ENCODE peak calls at places on chromosome X, in four cellular contexts. X is tibial nerve; K is effector memory CD8-positive, alpha-beta T cell; V is left ventricle myocardium superior. I is an unnamed sample.

GRCh38 chrX:101407748-101408529 is at the start of the genes GLA and HNRNPH2:
- DNase-seq in X (peak), K (peak), V (peak), I (peak)

GRCh38 chrX:151970661-151971060 is 3.8 kb downstream of the GABRE start:
- DNase-seq in X (peak), K (no peak), V (peak), I (peak)

GRCh38 chrX:7062276-7062675 is 85.2 kb upstream of the STS start:
- DNase-seq in X (no peak), K (no peak), V (no peak), I (no peak)

GRCh38 chrX:112211459-112211858 is 128.9 kb upstream of the TRPC5 start:
- DNase-seq in X (no peak), K (no peak), V (no peak), I (no peak)

GRCh38 chrX:131977619-131978018 is 45.5 kb upstream of the STK26 start:
- DNase-seq in X (no peak), K (no peak), V (no peak), I (no peak)

GRCh38 chrX:130120746-130121504 is 10.6 kb upstream of the ELF4 start:
- DNase-seq in X (peak), K (peak), V (peak), I (peak)

GRCh38 chrX:29813174-29813573 is 402.2 kb upstream of the MAGEB2 start:
- DNase-seq in X (no peak), K (no peak), V (no peak), I (no peak)

GRCh38 chrX:119516157-119516702 is 48.0 kb downstream of the SLC25A5 start:
- DNase-seq in X (peak), K (peak), V (no peak), I (no peak)

GRCh38 chrX:122833230-122833629 is 350.8 kb upstream of the GRIA3 start:
- DNase-seq in X (no peak), K (no peak), V (no peak), I (no peak)

GRCh38 chrX:72145181-72145580 is 13.5 kb upstream of the RTL5 start:
- DNase-seq in X (no peak), K (no peak), V (no peak), I (no peak)

GRCh38 chrX:149487292-149487691 is 17.8 kb downstream of the IDS start:
- DNase-seq in X (no peak), K (no peak), V (no peak), I (no peak)

GRCh38 chrX:45847966-45848365 is 647.3 kb upstream of the DIPK2B start:
- DNase-seq in X (no peak), K (no peak), V (no peak), I (no peak)

GRCh38 chrX:11890843-11891514 is 132.9 kb downstream of the MSL3 start:
- DNase-seq in X (peak), K (no peak), V (peak), I (peak)

GRCh38 chrX:53319614-53320542 is 38.5 kb upstream of the IQSEC2 start:
- DNase-seq in X (no peak), K (no peak), V (no peak), I (no peak)

GRCh38 chrX:3263681-3264126 is 82.7 kb downstream of the MXRA5 start:
- DNase-seq in X (no peak), K (no peak), V (no peak), I (no peak)

GRCh38 chrX:77451041-77451440 is 3.9 kb downstream of the FGF16 start:
- DNase-seq in X (no peak), K (no peak), V (no peak), I (no peak)

GRCh38 chrX:139831689-139832456 is 101.0 kb downstream of the ATP11C start:
- DNase-seq in X (peak), K (no peak), V (no peak), I (no peak)

GRCh38 chrX:20545538-20545937 is 278.8 kb upstream of the RPS6KA3 start:
- DNase-seq in X (no peak), K (no peak), V (no peak), I (no peak)

GRCh38 chrX:153763298-153763932 is 634 bp upstream of the PLXNB3 start:
- DNase-seq in X (no peak), K (no peak), V (no peak), I (peak)

GRCh38 chrX:129654652-129655546 is at the start of gene APLN:
- DNase-seq in X (peak), K (no peak), V (peak), I (peak)

GRCh38 chrX:69107231-69107739 is 58.0 kb downstream of the PJA1 start:
- DNase-seq in X (no peak), K (no peak), V (peak), I (peak)

GRCh38 chrX:40095588-40096394 is 2.0 kb downstream of the BCOR start:
- DNase-seq in X (no peak), K (no peak), V (peak), I (no peak)

GRCh38 chrX:21691512-21692018 is 33.4 kb upstream of the KLHL34 start:
- DNase-seq in X (no peak), K (no peak), V (no peak), I (no peak)

GRCh38 chrX:130260316-130260715 is 8.4 kb downstream of the ZNF280C start:
- DNase-seq in X (no peak), K (no peak), V (no peak), I (no peak)

GRCh38 chrX:153920546-153920945 is 5.5 kb downstream of the ARHGAP4 start:
- DNase-seq in X (no peak), K (no peak), V (no peak), I (no peak)

GRCh38 chrX:39766085-39766726 is 331.6 kb downstream of the BCOR start:
- DNase-seq in X (no peak), K (peak), V (no peak), I (no peak)

GRCh38 chrX:14899607-14900006 is 26.4 kb downstream of the MOSPD2 start:
- DNase-seq in X (no peak), K (no peak), V (no peak), I (no peak)